ENCODE peak calls at places on chromosome 13, in four cellular contexts. One of them, this sample, is unnamed.
A peak's percentile ranks its signal among the peaks of the same experiment; 100 is the strongest.

GRCh38 chr13:93320942-93321341 is 94.3 kb downstream of the GPC6 start:
- DNase-seq in HAP-1: no peak
- DNase-seq in omental fat pad: no peak
- DNase-seq in SW480: no peak
- DNase-seq in this sample: no peak

GRCh38 chr13:34589581-34589980 is 352.5 kb upstream of the NBEA start:
- DNase-seq in HAP-1: no peak
- DNase-seq in omental fat pad: no peak
- DNase-seq in SW480: no peak
- DNase-seq in this sample: no peak

GRCh38 chr13:94716016-94716415 is 3.7 kb upstream of the SOX21 start:
- DNase-seq in HAP-1: peak; percentile 29
- DNase-seq in omental fat pad: no peak
- DNase-seq in SW480: no peak
- DNase-seq in this sample: no peak

GRCh38 chr13:85236431-85236830 is 562.8 kb downstream of the SLITRK6 start:
- DNase-seq in HAP-1: peak; percentile 55
- DNase-seq in omental fat pad: no peak
- DNase-seq in SW480: peak; percentile 3
- DNase-seq in this sample: no peak

GRCh38 chr13:51764184-51765141 is 39.5 kb downstream of the DHRS12 start:
- DNase-seq in HAP-1: no peak
- DNase-seq in omental fat pad: no peak
- DNase-seq in SW480: peak; percentile 95
- DNase-seq in this sample: peak; percentile 92

GRCh38 chr13:19152403-19152802 is 29.2 kb downstream of the TUBA3C start:
- DNase-seq in HAP-1: no peak
- DNase-seq in omental fat pad: no peak
- DNase-seq in SW480: no peak
- DNase-seq in this sample: no peak

GRCh38 chr13:76684336-76684735 is 201.9 kb downstream of the KCTD12 start:
- DNase-seq in HAP-1: no peak
- DNase-seq in omental fat pad: no peak
- DNase-seq in SW480: no peak
- DNase-seq in this sample: no peak

GRCh38 chr13:110109910-110110309 is 197.0 kb downstream of the COL4A1 start:
- DNase-seq in HAP-1: no peak
- DNase-seq in omental fat pad: no peak
- DNase-seq in SW480: no peak
- DNase-seq in this sample: no peak

GRCh38 chr13:35787937-35788336 is 311.4 kb upstream of the MAB21L1 start:
- DNase-seq in HAP-1: no peak
- DNase-seq in omental fat pad: no peak
- DNase-seq in SW480: no peak
- DNase-seq in this sample: no peak

GRCh38 chr13:51823861-51824260 is 19.9 kb upstream of the DHRS12 start:
- DNase-seq in HAP-1: no peak
- DNase-seq in omental fat pad: no peak
- DNase-seq in SW480: no peak
- DNase-seq in this sample: no peak

GRCh38 chr13:35818577-35819165 is 312.5 kb downstream of the DCLK1 start:
- DNase-seq in HAP-1: peak; percentile 33
- DNase-seq in omental fat pad: no peak
- DNase-seq in SW480: peak; percentile 33
- DNase-seq in this sample: peak; percentile 7

GRCh38 chr13:44974056-44974798 is 15.0 kb downstream of the NUFIP1 start:
- DNase-seq in HAP-1: no peak
- DNase-seq in omental fat pad: no peak
- DNase-seq in SW480: no peak
- DNase-seq in this sample: no peak

GRCh38 chr13:81051873-81052272 is 710.9 kb upstream of the SPRY2 start:
- DNase-seq in HAP-1: no peak
- DNase-seq in omental fat pad: no peak
- DNase-seq in SW480: no peak
- DNase-seq in this sample: no peak

GRCh38 chr13:29210676-29211075 is 384.8 kb downstream of the SLC7A1 start:
- DNase-seq in HAP-1: no peak
- DNase-seq in omental fat pad: no peak
- DNase-seq in SW480: no peak
- DNase-seq in this sample: no peak

GRCh38 chr13:84684048-84684662 is 801.9 kb upstream of the SLITRK1 start:
- DNase-seq in HAP-1: no peak
- DNase-seq in omental fat pad: no peak
- DNase-seq in SW480: no peak
- DNase-seq in this sample: no peak

GRCh38 chr13:26499209-26499601 is 58.3 kb upstream of the WASF3 start:
- DNase-seq in HAP-1: no peak
- DNase-seq in omental fat pad: no peak
- DNase-seq in SW480: no peak
- DNase-seq in this sample: no peak

GRCh38 chr13:30862707-30863106 is 43.4 kb upstream of the MEDAG start:
- DNase-seq in HAP-1: no peak
- DNase-seq in omental fat pad: no peak
- DNase-seq in SW480: no peak
- DNase-seq in this sample: no peak